ENCODE peak calls at places on chromosomes 2 and 18, in five cellular contexts. V, E, D, W and A are unnamed samples.

GRCh38 chr2:161124186-161124585 is 36.0 kb upstream of the TANK start:
- DNase-seq in V (no peak), E (no peak), D (no peak), W (no peak), A (no peak)

GRCh38 chr2:40276076-40276475 is 175.8 kb downstream of the SLC8A1 start:
- DNase-seq in V (no peak), E (no peak), D (no peak), W (no peak), A (no peak)

GRCh38 chr2:240999873-241000541 is 1.6 kb downstream of the SNED1 start:
- DNase-seq in V (no peak), E (no peak), D (no peak), W (peak; percentile 67), A (no peak)

GRCh38 chr2:138086556-138086955 is 122.3 kb downstream of the HNMT start:
- DNase-seq in V (no peak), E (no peak), D (peak; percentile 68), W (no peak), A (no peak)

GRCh38 chr18:3994061-3994687 is 460.9 kb downstream of the DLGAP1 start:
- DNase-seq in V (no peak), E (no peak), D (no peak), W (no peak), A (no peak)

GRCh38 chr18:55401275-55401620 is 186.7 kb downstream of the TCF4 start:
- DNase-seq in V (no peak), E (no peak), D (peak; percentile 39), W (no peak), A (no peak)

GRCh38 chr2:223247136-223247535 is 195.1 kb downstream of the KCNE4 start:
- DNase-seq in V (no peak), E (peak; percentile 11), D (peak; percentile 62), W (no peak), A (no peak)

GRCh38 chr2:213002383-213002782 is 149.0 kb downstream of the IKZF2 start:
- DNase-seq in V (no peak), E (no peak), D (no peak), W (no peak), A (no peak)

GRCh38 chr2:240932001-240932723 is 26.0 kb downstream of the CROCC2 start:
- DNase-seq in V (no peak), E (no peak), D (no peak), W (no peak), A (no peak)

GRCh38 chr2:45650851-45651414 is 542 bp upstream of the PRKCE start:
- DNase-seq in V (peak; percentile 94), E (peak; percentile 82), D (peak; percentile 98), W (peak; percentile 97), A (peak; percentile 91)

GRCh38 chr2:216596234-216596985 is 36.8 kb upstream of the IGFBP2 start:
- DNase-seq in V (peak; percentile 62), E (no peak), D (peak; percentile 84), W (no peak), A (no peak)

GRCh38 chr2:133817680-133818566 is 249.7 kb upstream of the NCKAP5 start:
- DNase-seq in V (peak; percentile 70), E (no peak), D (peak; percentile 94), W (no peak), A (peak; percentile 97)

GRCh38 chr2:196750977-196751631 is 48.4 kb downstream of the GTF3C3 start:
- DNase-seq in V (peak; percentile 77), E (peak; percentile 34), D (peak; percentile 73), W (peak; percentile 74), A (peak; percentile 16)

GRCh38 chr2:127074358-127074757 is 32.6 kb downstream of the BIN1 start:
- DNase-seq in V (no peak), E (no peak), D (no peak), W (no peak), A (no peak)

GRCh38 chr2:113167962-113168340 is 5.8 kb upstream of the PSD4 start:
- DNase-seq in V (no peak), E (no peak), D (no peak), W (peak; percentile 19), A (no peak)

GRCh38 chr18:77059294-77059916 is 73.2 kb downstream of the MBP start:
- DNase-seq in V (peak; percentile 72), E (peak; percentile 47), D (peak; percentile 80), W (no peak), A (no peak)

GRCh38 chr2:215425021-215425782 is 10.7 kb downstream of the FN1 start:
- DNase-seq in V (no peak), E (no peak), D (peak; percentile 73), W (no peak), A (no peak)

GRCh38 chr2:155141418-155141817 is 442.9 kb downstream of the KCNJ3 start:
- DNase-seq in V (no peak), E (no peak), D (no peak), W (no peak), A (no peak)

GRCh38 chr2:218959141-218959731 is at the start of gene CDK5R2:
- DNase-seq in V (peak; percentile 88), E (peak; percentile 98), D (peak; percentile 83), W (no peak), A (no peak)

GRCh38 chr2:1787799-1788477 is 43.6 kb upstream of the PXDN start:
- DNase-seq in V (no peak), E (no peak), D (no peak), W (peak; percentile 27), A (no peak)

GRCh38 chr2:58042486-58042970 is 4.1 kb upstream of the VRK2 start:
- DNase-seq in V (peak; percentile 80), E (peak; percentile 12), D (peak; percentile 76), W (no peak), A (peak; percentile 86)

GRCh38 chr2:12934181-12934756 is 217.5 kb downstream of the TRIB2 start:
- DNase-seq in V (no peak), E (no peak), D (no peak), W (no peak), A (no peak)

GRCh38 chr2:226611944-226612318 is 187.7 kb downstream of the IRS1 start:
- DNase-seq in V (no peak), E (no peak), D (peak; percentile 38), W (no peak), A (peak; percentile 73)

GRCh38 chr18:47800192-47800591 is 130.3 kb downstream of the SMAD2 start:
- DNase-seq in V (no peak), E (no peak), D (no peak), W (no peak), A (no peak)

GRCh38 chr18:79393626-79394401 is 1.9 kb upstream of the NFATC1 start:
- DNase-seq in V (peak; percentile 89), E (peak; percentile 77), D (peak; percentile 75), W (peak; percentile 93), A (peak; percentile 49)

GRCh38 chr2:106886916-106887758 is 1.2 kb upstream of the ST6GAL2 start:
- DNase-seq in V (peak; percentile 60), E (no peak), D (peak; percentile 2), W (peak; percentile 78), A (peak; percentile 49)

GRCh38 chr2:190551928-190552327 is 17.4 kb upstream of the NEMP2 start:
- DNase-seq in V (no peak), E (no peak), D (peak; percentile 45), W (no peak), A (no peak)

GRCh38 chr18:340044-340443 is 72.2 kb upstream of the THOC1 start:
- DNase-seq in V (no peak), E (no peak), D (no peak), W (no peak), A (no peak)

GRCh38 chr2:241813806-241814570 is 5.0 kb downstream of the NEU4 start:
- DNase-seq in V (no peak), E (no peak), D (no peak), W (no peak), A (no peak)

GRCh38 chr2:120132190-120132589 is 91.0 kb downstream of the TMEM185B start:
- DNase-seq in V (no peak), E (no peak), D (peak; percentile 58), W (no peak), A (no peak)

GRCh38 chr2:73852020-73852419 is 23.3 kb downstream of the STAMBP start:
- DNase-seq in V (peak; percentile 23), E (no peak), D (peak; percentile 70), W (no peak), A (peak; percentile 78)

GRCh38 chr18:79519751-79520472 is 124.2 kb downstream of the NFATC1 start:
- DNase-seq in V (peak; percentile 50), E (peak; percentile 35), D (peak; percentile 6), W (peak; percentile 49), A (no peak)

GRCh38 chr18:54388203-54389142 is 30.8 kb downstream of the C18orf54 start:
- DNase-seq in V (peak; percentile 81), E (peak; percentile 61), D (peak; percentile 85), W (no peak), A (peak; percentile 76)

GRCh38 chr18:75358928-75359327 is 68.6 kb downstream of the SMIM21 start:
- DNase-seq in V (no peak), E (no peak), D (no peak), W (no peak), A (peak; percentile 47)

GRCh38 chr18:13279181-13280065 is 60.9 kb downstream of the LDLRAD4 start:
- DNase-seq in V (no peak), E (no peak), D (no peak), W (no peak), A (no peak)

DNA sequence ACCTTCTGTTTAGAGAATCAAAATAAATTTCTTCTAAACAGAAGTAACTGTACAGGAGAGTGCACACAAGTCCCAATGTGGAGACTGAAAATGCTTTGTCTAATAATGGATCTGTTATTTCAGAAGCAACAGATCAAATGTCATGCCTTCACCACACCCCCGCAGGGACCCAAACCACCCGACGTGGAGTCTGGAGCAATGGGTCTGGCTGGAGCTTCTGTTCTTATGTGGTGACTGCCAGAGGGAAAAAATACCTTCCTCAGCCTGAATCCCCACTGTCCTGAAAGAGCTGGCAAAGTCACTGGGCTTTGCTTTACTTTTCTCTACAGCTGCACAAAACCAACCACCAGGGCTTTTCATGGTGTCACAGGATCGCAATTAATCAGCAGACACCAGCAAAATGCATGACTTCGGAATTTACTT is 119.0 kb upstream of the ZFP36L2 start:
- DNase-seq in V (no peak), E (peak; percentile 17), D (no peak), W (peak; percentile 77), A (no peak)
- H3K4me1 ChIP-seq in V (peaks cover 76% of the 10 kb centered on the region), E (peaks cover 12% of the 10 kb centered on the region), D (peaks cover 26% of the 10 kb centered on the region), W (peaks cover 76% of the 10 kb centered on the region), A (peaks cover 10% of the 10 kb centered on the region)

GRCh38 chr18:74152270-74152669 is 3.9 kb downstream of the TIMM21 start:
- DNase-seq in V (no peak), E (no peak), D (no peak), W (no peak), A (no peak)

GRCh38 chr18:74155276-74155675 is 7.0 kb downstream of the TIMM21 start:
- DNase-seq in V (no peak), E (no peak), D (no peak), W (no peak), A (no peak)

GRCh38 chr18:74152906-74153305 is 4.6 kb downstream of the TIMM21 start:
- DNase-seq in V (no peak), E (no peak), D (no peak), W (no peak), A (no peak)

GRCh38 chr18:74153793-74154192 is 5.5 kb downstream of the TIMM21 start:
- DNase-seq in V (no peak), E (no peak), D (no peak), W (no peak), A (no peak)

GRCh38 chr18:74153377-74153776 is 5.1 kb downstream of the TIMM21 start:
- DNase-seq in V (no peak), E (no peak), D (peak; percentile 6), W (no peak), A (no peak)
- H3K27ac ChIP-seq in V (no peak overlapping the region), E (no peak overlapping the region), D (no peak overlapping the region), W (no peak overlapping the region), A (no peak overlapping the region)

GRCh38 chr2:231795525-231796327 is 9.5 kb downstream of the COPS7B start:
- DNase-seq in V (peak; percentile 70), E (no peak), D (peak; percentile 69), W (no peak), A (peak; percentile 79)
- TF ChIP-seq CTCF in V (peak; percentile 33), E (no peak), D (peak; percentile 34), W (no peak), A (peak; percentile 67)

GRCh38 chr2:96111257-96111640 is 5.1 kb downstream of the ADRA2B start:
- DNase-seq in V (no peak), E (no peak), D (no peak), W (peak; percentile 2), A (no peak)
- H3K4me1 ChIP-seq in V (peaks cover 12% of the 10 kb centered on the region), E (peaks cover 22% of the 10 kb centered on the region), D (no peaks in the 10 kb centered on the region), W (peaks cover 2% of the 10 kb centered on the region), A (no peaks in the 10 kb centered on the region)